ENCODE peak calls at places on chromosomes 6 and 20, in five cellular contexts. R is astrocyte, B is DND-41, Q is HepG2, Y is fibroblast of lung. I is an unnamed sample.

GRCh38 chr6:44043036-44043478 is 84.2 kb downstream of the MRPL14 start:
- DNase-seq in R (no peak), Y (peak), B (peak), Q (peak), I (no peak)

GRCh38 chr20:14477125-14477524 is 139.7 kb upstream of the FLRT3 start:
- DNase-seq in B (no peak), Q (no peak), R (no peak), Y (peak), I (no peak)

GRCh38 chr20:13638496-13639477 is at the start of gene TASP1:
- DNase-seq in Y (peak), B (peak), R (peak), Q (peak), I (peak)

GRCh38 chr6:139653136-139653535 is 278.7 kb upstream of the CITED2 start:
- DNase-seq in Q (no peak), R (no peak), B (no peak), Y (no peak), I (no peak)

GRCh38 chr6:127051571-127052260 is 66.8 kb upstream of the RSPO3 start:
- DNase-seq in Y (no peak), R (peak), B (no peak), Q (no peak), I (no peak)

GRCh38 chr20:15555913-15556312 is 1017.3 kb downstream of the KIF16B start:
- DNase-seq in R (no peak), B (no peak), Y (no peak), Q (no peak), I (no peak)

GRCh38 chr6:73521351-73522254 is 771 bp upstream of the EEF1A1 start:
- DNase-seq in R (peak), Y (peak), Q (peak), B (no peak), I (peak)

GRCh38 chr20:36091561-36092423 is 62.7 kb upstream of the EPB41L1 start:
- DNase-seq in Q (no peak), B (no peak), R (no peak), Y (no peak), I (no peak)

GRCh38 chr6:15158821-15159619 is 86.8 kb upstream of the JARID2 start:
- DNase-seq in B (no peak), Q (no peak), Y (no peak), R (no peak), I (no peak)

GRCh38 chr20:63697357-63697867 is 960 bp downstream of the TNFRSF6B start:
- DNase-seq in B (no peak), R (no peak), Y (no peak), Q (no peak), I (no peak)

GRCh38 chr6:142857609-142858195 is 87.3 kb downstream of the HIVEP2 start:
- DNase-seq in R (no peak), Y (no peak), B (peak), Q (no peak), I (no peak)

GRCh38 chr6:169370054-169370453 is 116.4 kb upstream of the THBS2 start:
- DNase-seq in R (peak), B (no peak), Y (no peak), Q (no peak), I (no peak)

GRCh38 chr6:149586149-149586548 is 20.0 kb downstream of the GINM1 start:
- DNase-seq in R (no peak), Q (no peak), Y (no peak), B (no peak), I (no peak)

GRCh38 chr6:48151142-48151541 is 40.1 kb upstream of the PTCHD4 start:
- DNase-seq in B (no peak), Q (no peak), Y (peak), R (peak), I (no peak)

GRCh38 chr6:139751179-139751578 is 376.7 kb upstream of the CITED2 start:
- DNase-seq in R (no peak), Q (no peak), Y (no peak), B (no peak), I (no peak)

GRCh38 chr6:89667872-89668556 is 29.5 kb upstream of the LYRM2 start:
- DNase-seq in B (no peak), R (peak), Q (no peak), Y (peak), I (no peak)

DNA sequence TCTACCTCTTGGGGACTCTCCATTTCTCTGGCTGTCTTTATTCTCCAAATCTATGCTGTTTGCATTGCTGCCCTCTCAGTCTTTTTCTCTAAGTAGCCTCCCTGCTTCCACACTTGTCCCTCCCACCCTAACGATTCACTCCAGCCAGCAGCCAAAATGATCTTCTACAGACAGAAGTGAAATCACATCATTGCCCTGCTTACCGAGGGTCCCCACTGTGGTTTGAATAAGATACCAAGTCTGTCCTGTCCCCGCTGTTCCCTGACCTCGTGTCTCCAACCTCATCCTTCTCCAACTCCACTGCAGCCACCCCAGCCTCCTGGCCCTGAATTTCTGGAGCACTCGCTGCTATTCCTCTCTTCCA is 11.5 kb upstream of the OCSTAMP start:
- DNase-seq in Q (no peak), R (no peak), Y (no peak), B (no peak), I (no peak)
- H3K9ac ChIP-seq in Q (peak), R (peak), Y (no peak), B (no peak), I (peak)

GRCh38 chr6:145155873-145156782 is 579.2 kb downstream of the EPM2A start:
- DNase-seq in Y (no peak), B (no peak), Q (no peak), R (no peak), I (no peak)
- H3K27ac ChIP-seq in Y (no peak), B (no peak), Q (no peak), R (no peak), I (no peak)

GRCh38 chr6:22783921-22784320 is 214.6 kb downstream of the HDGFL1 start:
- DNase-seq in B (no peak), Y (peak), Q (no peak), R (no peak), I (no peak)
- TF ChIP-seq EZH2 in B (no peak), Y (no peak), Q (no peak), R (no peak), I (no peak)

DNA sequence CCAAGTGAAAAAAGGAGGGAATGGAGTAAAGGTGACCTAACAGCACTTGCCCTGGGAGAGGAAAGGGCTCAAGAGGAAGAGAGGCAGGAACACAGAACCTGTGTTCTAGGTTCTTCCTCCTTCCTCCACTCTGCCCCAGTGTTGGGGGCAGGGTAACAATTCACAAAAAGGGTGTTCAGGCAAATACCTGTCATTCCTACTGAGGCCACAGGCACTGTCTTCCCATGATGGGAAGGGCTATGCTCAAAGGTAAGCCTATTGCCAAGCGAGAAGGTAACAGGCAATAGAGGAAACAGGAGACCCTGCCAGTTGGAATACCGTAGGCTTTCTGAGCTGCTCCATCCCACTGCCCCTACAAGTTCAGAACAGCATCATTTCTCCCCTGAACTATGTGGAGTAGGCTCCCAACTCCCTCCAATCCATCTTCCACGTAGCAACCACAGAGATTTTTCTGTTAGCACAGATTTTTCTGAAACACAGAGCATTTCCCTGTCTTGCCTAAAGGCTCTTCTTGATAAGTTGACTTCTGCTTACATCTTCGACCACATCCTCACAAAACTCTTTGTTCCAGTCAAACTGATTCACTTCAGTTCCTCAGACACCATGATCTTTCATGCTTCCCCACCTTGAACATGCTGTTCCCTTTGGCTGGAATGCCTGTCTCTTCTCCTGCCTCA is 2.7 kb downstream of the AGPAT1 start:
- DNase-seq in Q (no peak), R (no peak), Y (no peak), B (no peak), I (no peak)
- H3K9ac ChIP-seq in Q (peak), R (no peak), Y (no peak), B (no peak), I (no peak)

GRCh38 chr6:130120731-130121130 is 102.0 kb downstream of the SAMD3 start:
- DNase-seq in Q (no peak), B (no peak), Y (no peak), R (no peak), I (no peak)
- H3K27ac ChIP-seq in Q (no peak), B (no peak), Y (no peak), R (no peak), I (no peak)